ENCODE peak calls at places on chromosome 22, in five cellular contexts. R is activated CD4-positive, alpha-beta memory T cell treated with anti-CD3 and anti-CD28 coated beads, Interleukin-2, amount 10 ng/mL, durations not matched to agents 7 days and 5 days; V is left ventricle myocardium inferior; M is NAMALWA; X is kidney tubule cell. I is an unnamed sample.

GRCh38 chr22:36775589-36775965 is 342 bp downstream of the IFT27 start:
- DNase-seq in M (peak), R (peak), V (peak), X (peak), I (no peak)

GRCh38 chr22:49112176-49112575 is 715.5 kb downstream of the BRD1 start:
- DNase-seq in V (no peak), X (no peak), R (no peak), M (no peak), I (no peak)

GRCh38 chr22:27801197-27801615 is 350 bp downstream of the MN1 start:
- DNase-seq in X (peak), M (no peak), R (peak), V (peak), I (no peak)

GRCh38 chr22:42963231-42963595 is 51.7 kb downstream of the PACSIN2 start:
- DNase-seq in X (no peak), V (no peak), R (no peak), M (no peak), I (no peak)

GRCh38 chr22:38311331-38311635 is 6.0 kb downstream of the CSNK1E start:
- DNase-seq in X (no peak), R (no peak), V (no peak), M (peak), I (no peak)

GRCh38 chr22:37564111-37564711 is 3.9 kb downstream of the CDC42EP1 start:
- DNase-seq in X (no peak), M (no peak), V (no peak), R (no peak), I (no peak)

GRCh38 chr22:28898233-28898629 is 14.9 kb downstream of the ZNRF3 start:
- DNase-seq in M (no peak), X (no peak), R (no peak), V (no peak), I (no peak)

GRCh38 chr22:42074153-42074750 is at the start of gene PHETA2:
- DNase-seq in M (no peak), X (no peak), R (peak), V (peak), I (no peak)

GRCh38 chr22:44325718-44326548 is 13.2 kb upstream of the SHISAL1 start:
- DNase-seq in V (no peak), M (no peak), X (peak), R (no peak), I (no peak)

GRCh38 chr22:33480118-33480517 is 421.9 kb upstream of the SYN3 start:
- DNase-seq in M (no peak), V (no peak), R (no peak), X (no peak), I (no peak)

GRCh38 chr22:26681395-26681821 is 24.0 kb downstream of the MIAT start:
- DNase-seq in X (peak), V (no peak), R (no peak), M (no peak), I (no peak)

GRCh38 chr22:22578702-22579424 is 19.8 kb upstream of the PRAME start:
- DNase-seq in R (no peak), V (peak), X (peak), M (no peak), I (peak)

GRCh38 chr22:23404689-23405365 is 175.3 kb downstream of the IGLL1 start:
- DNase-seq in V (no peak), M (no peak), R (no peak), X (peak), I (no peak)

GRCh38 chr22:20128902-20129746 is 2.5 kb upstream of the ZDHHC8 start:
- DNase-seq in V (no peak), R (peak), M (peak), X (no peak), I (no peak)

GRCh38 chr22:30694171-30694637 is 470 bp upstream of the OSBP2 start:
- DNase-seq in V (peak), M (no peak), X (peak), R (peak), I (peak)

GRCh38 chr22:29848115-29848514 is 10.0 kb upstream of the ASCC2 start:
- DNase-seq in R (no peak), M (no peak), V (no peak), X (no peak), I (no peak)

I was measured in H4.